ENCODE peak calls at places on chromosome 14, in nine cellular contexts. B is CD8-positive, alpha-beta T cell; K is fibroblast of lung; P is prostate gland; M is uterus; U is heart left ventricle; I is tibial artery; G is endodermal cell; V is body of pancreas. R is an unnamed sample.
A peak's percentile ranks its signal among the peaks of the same experiment; 100 is the strongest.

GRCh38 chr14:20687362-20688166 is 1.0 kb upstream of the ANG start:
- DNase-seq in B (no peak), K (no peak), P (no peak), M (no peak), U (no peak), I (no peak), G (peak; percentile 24), V (peak; percentile 38), R (no peak)

GRCh38 chr14:69763761-69764510 is 3.0 kb upstream of the SRSF5 start:
- DNase-seq in B (no peak), K (no peak), P (no peak), M (no peak), U (no peak), I (no peak), G (no peak), V (no peak), R (no peak)

GRCh38 chr14:57889245-57889644 is 23.4 kb upstream of the SLC35F4 start:
- DNase-seq in B (no peak), K (peak; percentile 26), P (peak; percentile 9), M (peak; percentile 36), U (peak; percentile 32), I (peak; percentile 58), G (no peak), V (no peak), R (no peak)

GRCh38 chr14:94342334-94342934 is 19.3 kb upstream of the SERPINA6 start:
- DNase-seq in B (no peak), K (peak; percentile 100), P (peak; percentile 93), M (peak; percentile 76), U (peak; percentile 82), I (peak; percentile 94), G (no peak), V (peak; percentile 78), R (no peak)

GRCh38 chr14:19799880-19800279 is 3.7 kb upstream of the OR4N2 start:
- DNase-seq in B (no peak), K (no peak), P (no peak), M (no peak), U (no peak), I (no peak), G (no peak), V (no peak), R (no peak)

GRCh38 chr14:50544911-50545310 is 12.5 kb upstream of the MAP4K5 start:
- DNase-seq in B (no peak), K (no peak), P (peak; percentile 28), M (no peak), U (no peak), I (no peak), G (no peak), V (peak; percentile 68), R (no peak)

GRCh38 chr14:89701079-89702043 is 253.2 kb downstream of the EFCAB11 start:
- DNase-seq in B (peak; percentile 80), K (peak; percentile 65), P (peak; percentile 68), M (peak; percentile 80), U (peak; percentile 92), I (peak; percentile 77), G (peak; percentile 93), V (peak; percentile 89), R (peak; percentile 88)

GRCh38 chr14:39762576-39763401 is 330.6 kb upstream of the FBXO33 start:
- DNase-seq in B (no peak), K (no peak), P (no peak), M (no peak), U (no peak), I (no peak), G (no peak), V (no peak), R (no peak)

GRCh38 chr14:82704218-82704617 is 1170.6 kb upstream of the SEL1L start:
- DNase-seq in B (no peak), K (no peak), P (no peak), M (no peak), U (no peak), I (no peak), G (no peak), V (no peak), R (no peak)

GRCh38 chr14:39229222-39229543 is 4.5 kb upstream of the MIA2 start:
- DNase-seq in B (peak; percentile 51), K (peak; percentile 11), P (no peak), M (no peak), U (no peak), I (no peak), G (no peak), V (no peak), R (no peak)

GRCh38 chr14:58746261-58746660 is 108.5 kb downstream of the DACT1 start:
- DNase-seq in B (no peak), K (peak; percentile 94), P (peak; percentile 56), M (no peak), U (no peak), I (no peak), G (no peak), V (no peak), R (no peak)

GRCh38 chr14:104383088-104383805 is 196.3 kb upstream of the C14orf180 start:
- DNase-seq in B (no peak), K (no peak), P (no peak), M (no peak), U (no peak), I (peak; percentile 3), G (no peak), V (no peak), R (no peak)

GRCh38 chr14:87450193-87450592 is 542.8 kb downstream of the GALC start:
- DNase-seq in B (no peak), K (no peak), P (no peak), M (no peak), U (no peak), I (no peak), G (no peak), V (no peak), R (no peak)

GRCh38 chr14:54836231-54836630 is 66.4 kb downstream of the GCH1 start:
- DNase-seq in B (no peak), K (no peak), P (no peak), M (no peak), U (no peak), I (no peak), G (no peak), V (no peak), R (no peak)

GRCh38 chr14:78581222-78581621 is 411.0 kb downstream of the NRXN3 start:
- DNase-seq in B (no peak), K (no peak), P (no peak), M (no peak), U (no peak), I (no peak), G (no peak), V (no peak), R (no peak)

GRCh38 chr14:74395094-74395493 is 30.9 kb downstream of the SYNDIG1L start:
- DNase-seq in B (no peak), K (no peak), P (no peak), M (no peak), U (no peak), I (no peak), G (peak; percentile 52), V (no peak), R (no peak)

GRCh38 chr14:51643137-51643536 is 8.6 kb upstream of the FRMD6 start:
- DNase-seq in B (no peak), K (peak; percentile 89), P (no peak), M (no peak), U (no peak), I (no peak), G (no peak), V (no peak), R (no peak)

DNA sequence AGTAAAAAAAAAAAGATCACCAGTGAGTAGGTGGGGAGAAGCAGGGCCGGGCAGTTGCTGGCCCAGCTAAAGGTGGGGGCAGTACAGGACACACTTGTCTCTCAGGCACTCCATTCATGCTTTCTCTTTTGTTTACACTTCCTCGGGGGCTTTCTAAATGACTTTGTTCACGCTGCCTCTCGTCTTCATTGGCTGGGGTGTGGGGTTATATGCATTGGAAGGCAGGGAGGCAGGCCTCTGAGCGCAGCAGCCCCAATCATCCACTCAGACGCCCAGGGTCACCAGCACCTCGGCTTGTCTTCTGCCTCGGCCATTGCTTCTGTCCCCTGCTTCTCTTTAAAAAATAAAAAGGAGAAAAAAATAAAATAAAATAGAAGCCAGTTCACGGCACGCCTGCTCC is 369 bp downstream of the TGFB3 start:
- DNase-seq in B (peak; percentile 49), K (peak; percentile 35), P (no peak), M (peak; percentile 29), U (no peak), I (peak; percentile 35), G (peak; percentile 67), V (peak; percentile 33), R (no peak)
- TF ChIP-seq CTCF in B (no peak), K (no peak), P (no peak), M (no peak), U (no peak), I (no peak), G (no peak), V (no peak), R (no peak)

GRCh38 chr14:23468704-23469126 is 788 bp upstream of the NGDN start:
- DNase-seq in B (no peak), K (no peak), P (no peak), M (no peak), U (no peak), I (no peak), G (no peak), V (no peak), R (no peak)
- H3K4me3 ChIP-seq in B (peak overlapping the region; percentile 53), K (peak overlapping the region; percentile 54), P (peak overlapping the region; percentile 36), M (peak overlapping the region; percentile 77), U (peak overlapping the region; percentile 71), I (peak overlapping the region; percentile 76), G (peak overlapping the region; percentile 48), V (no peak overlapping the region), R (peak overlapping the region; percentile 66)

DNA sequence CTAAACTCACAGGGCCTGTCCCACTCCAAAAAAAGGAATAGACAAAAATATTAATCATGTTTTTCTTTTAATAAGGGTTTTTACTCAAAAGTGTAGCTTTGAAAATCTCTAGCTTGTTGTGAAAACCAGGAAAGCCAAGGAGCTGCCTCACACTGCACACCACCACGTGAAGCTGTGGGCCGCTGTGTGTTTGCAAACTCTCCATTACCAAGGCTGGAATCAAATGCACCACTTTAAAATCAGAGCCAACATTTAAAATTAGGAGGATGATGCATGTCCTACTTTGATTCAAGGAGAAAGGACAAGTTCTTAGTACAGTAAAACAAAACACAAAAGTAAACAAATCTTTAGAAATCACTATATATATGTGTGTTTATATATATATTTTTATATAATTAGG is 83.0 kb downstream of the SETD3 start:
- DNase-seq in B (no peak), K (no peak), P (no peak), M (no peak), U (no peak), I (no peak), G (no peak), V (no peak), R (no peak)
- H3K27ac ChIP-seq in B (no peak overlapping the region), K (no peak overlapping the region), P (no peak overlapping the region), M (no peak overlapping the region), U (no peak overlapping the region), I (no peak overlapping the region), G (no peak overlapping the region), V (no peak overlapping the region), R (no peak overlapping the region)

DNA sequence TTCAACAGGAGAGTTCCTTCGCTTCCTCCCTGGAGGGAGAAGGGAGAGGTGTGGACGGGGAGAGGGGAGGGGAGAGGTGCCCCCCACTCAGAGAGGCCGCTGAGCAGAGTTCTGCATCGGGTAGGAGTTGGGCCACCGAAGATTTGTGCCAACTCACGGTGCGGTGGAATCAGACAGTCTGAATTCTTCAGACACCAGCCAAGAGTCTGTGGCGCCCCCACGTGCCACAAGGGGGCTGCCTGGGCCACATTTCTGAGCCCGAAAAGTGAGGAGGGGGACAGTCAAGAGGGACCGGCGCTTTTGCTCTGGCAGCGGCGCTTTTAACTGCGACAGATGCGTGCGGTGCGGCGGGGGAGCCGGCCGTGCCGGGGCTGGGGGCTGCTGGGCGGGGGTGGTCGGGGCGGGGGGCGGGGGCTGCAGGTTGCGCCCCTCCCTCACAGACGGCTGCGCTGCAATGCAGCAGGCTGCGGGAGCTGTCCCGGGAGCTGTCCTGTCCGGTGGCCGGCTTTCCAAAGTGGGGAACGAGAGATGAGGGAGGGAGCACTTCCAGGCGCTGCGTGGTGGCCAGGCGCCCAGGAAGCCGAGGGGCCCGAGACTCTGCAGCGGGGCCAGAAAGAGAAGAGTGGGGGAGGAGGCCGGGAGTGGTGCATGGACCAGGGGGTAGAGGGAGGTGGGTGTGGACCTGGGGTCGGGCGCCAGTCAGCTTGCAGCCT is 941 bp upstream of the RTL1 start:
- DNase-seq in B (no peak), K (peak; percentile 27), P (no peak), M (no peak), U (no peak), I (no peak), G (peak; percentile 90), V (no peak), R (no peak)
- TF ChIP-seq CTCF in B (no peak), K (peak; percentile 29), P (no peak), M (no peak), U (no peak), I (no peak), G (peak; percentile 85), V (no peak), R (no peak)